ENCODE peak calls at places on chromosomes 13 and 19, in five cellular contexts. F is AG08395, V is right cardiac atrium, E is stomach, M is NCI-H345. B is an unnamed sample.

GRCh38 chr19:3530389-3530788 is 8.6 kb upstream of the TEKTIP1 start:
- DNase-seq in F (no peak), V (no peak), E (no peak), M (no peak), B (no peak)

GRCh38 chr13:38399540-38399939 is 49.9 kb downstream of the UFM1 start:
- DNase-seq in F (no peak), V (no peak), E (no peak), M (no peak), B (no peak)

GRCh38 chr19:907183-907853 is 5.7 kb downstream of the R3HDM4 start:
- DNase-seq in F (no peak), V (no peak), E (no peak), M (no peak), B (no peak)

GRCh38 chr13:43196171-43196611 is 172.8 kb downstream of the DNAJC15 start:
- DNase-seq in F (no peak), V (peak), E (no peak), M (no peak), B (peak)

GRCh38 chr13:73248711-73249580 is 190.1 kb downstream of the KLF5 start:
- DNase-seq in F (no peak), V (no peak), E (peak), M (no peak), B (no peak)

GRCh38 chr19:33339016-33339749 is 34.3 kb upstream of the CEBPG start:
- DNase-seq in F (no peak), V (no peak), E (no peak), M (no peak), B (no peak)

GRCh38 chr19:18328340-18329034 is 5.6 kb upstream of the LSM4 start:
- DNase-seq in F (peak), V (peak), E (peak), M (peak), B (peak)

GRCh38 chr19:8185343-8186068 is 23.7 kb upstream of the CERS4 start:
- DNase-seq in F (no peak), V (no peak), E (no peak), M (no peak), B (no peak)

B was measured in AG20443.